ENCODE peak calls at places on chromosome 17, in nine cellular contexts. Y is NCI-H2029; B is activated T-helper 2 cell treated with anti-CD3 and anti-CD28 coated beads, Interferon-gamma antibody, Interleukin-2, Interleukin-4, amounts not matched to agents 10 μg/mL and 5 μg/mL and 100 μg/mL, durations not matched to agents 14 hours and 24 hours and 36 hours; Q is fibroblast of the conjunctiva; T is EL; K is HuH-7; P is stimulated activated CD4-positive, alpha-beta T cell treated with anti-CD3 and anti-CD28 coated beads, Interleukin-12 subunit alpha, Interleukin-12 subunit beta, amount 100 ng/mL, for 48 hours; C is activated CD4-positive, CD25-positive, alpha-beta regulatory T cell; S is NCI-H446 treated with DMSO at 0.1 percent for 48 hours. J is an unnamed sample.

GRCh38 chr17:50499722-50500121 is 8.5 kb upstream of the MYCBPAP start:
- DNase-seq in Y (no peak), B (no peak), Q (no peak), T (no peak), K (no peak), P (no peak), C (no peak), S (no peak), J (no peak)

GRCh38 chr17:42387663-42388380 is 420 bp downstream of the STAT3 start:
- DNase-seq in Y (peak), B (no peak), Q (no peak), T (no peak), K (no peak), P (no peak), C (peak), S (no peak), J (no peak)

GRCh38 chr17:2598166-2598565 is 4.7 kb downstream of the PAFAH1B1 start:
- DNase-seq in Y (no peak), B (no peak), Q (peak), T (peak), K (no peak), P (no peak), C (no peak), S (peak), J (no peak)

GRCh38 chr17:79693419-79693818 is 37.3 kb upstream of the ENPP7 start:
- DNase-seq in Y (no peak), B (no peak), Q (no peak), T (no peak), K (no peak), P (no peak), C (no peak), S (no peak), J (no peak)

GRCh38 chr17:39621523-39622379 is 5.0 kb upstream of the PPP1R1B start:
- DNase-seq in Y (peak), B (peak), Q (peak), T (peak), K (peak), P (peak), C (peak), S (peak), J (peak)

GRCh38 chr17:81833921-81834830 is 674 bp downstream of the PPP1R27 start:
- DNase-seq in Y (no peak), B (no peak), Q (no peak), T (no peak), K (no peak), P (no peak), C (no peak), S (no peak), J (no peak)

GRCh38 chr17:72465191-72466024 is 344.6 kb downstream of the SOX9 start:
- DNase-seq in Y (no peak), B (no peak), Q (no peak), T (peak), K (no peak), P (no peak), C (no peak), S (no peak), J (peak)

GRCh38 chr17:6138761-6139446 is 68.7 kb downstream of the WSCD1 start:
- DNase-seq in Y (no peak), B (no peak), Q (no peak), T (no peak), K (no peak), P (no peak), C (no peak), S (no peak), J (no peak)

GRCh38 chr17:1473841-1474240 is 17.8 kb upstream of the CRK start:
- DNase-seq in Y (no peak), B (no peak), Q (no peak), T (no peak), K (no peak), P (no peak), C (no peak), S (no peak), J (no peak)

GRCh38 chr17:907725-908124 is 71.9 kb downstream of the NXN start:
- DNase-seq in Y (no peak), B (no peak), Q (no peak), T (no peak), K (no peak), P (no peak), C (no peak), S (no peak), J (no peak)

GRCh38 chr17:65914784-65915342 is 277.1 kb downstream of the CEP112 start:
- DNase-seq in Y (no peak), B (no peak), Q (no peak), T (no peak), K (no peak), P (no peak), C (no peak), S (no peak), J (no peak)

GRCh38 chr17:27065588-27065987 is 228.3 kb upstream of the WSB1 start:
- DNase-seq in Y (no peak), B (no peak), Q (no peak), T (no peak), K (no peak), P (no peak), C (no peak), S (no peak), J (no peak)

GRCh38 chr17:78304549-78305037 is 55.3 kb downstream of the SOCS3 start:
- DNase-seq in Y (no peak), B (no peak), Q (no peak), T (no peak), K (no peak), P (no peak), C (no peak), S (no peak), J (no peak)

J was measured in DMS153.